ENCODE peak calls at places on chromosomes 2 and 18, in four cellular contexts. H is A549, T is HepG2, I is WTC11. W is an unnamed sample.

GRCh38 chr2:166959556-166959955 is 71.3 kb downstream of the XIRP2 start:
- DNase-seq in H (no peak), I (no peak), T (no peak), W (no peak)

GRCh38 chr2:160266078-160266551 is 66.0 kb upstream of the ITGB6 start:
- DNase-seq in T (no peak), I (no peak), H (no peak), W (no peak)

GRCh38 chr2:152466925-152467676 is 132.1 kb downstream of the FMNL2 start:
- DNase-seq in I (no peak), T (no peak), H (no peak), W (no peak)

GRCh38 chr2:101277111-101277510 is 24.4 kb downstream of the CNOT11 start:
- DNase-seq in I (no peak), H (peak; percentile 15), T (no peak), W (no peak)

GRCh38 chr2:122326448-122326847 is 571.0 kb downstream of the TSN start:
- DNase-seq in H (no peak), I (no peak), T (no peak), W (no peak)

GRCh38 chr2:170817999-170818293 is 1.3 kb downstream of the GAD1 start:
- DNase-seq in I (peak; percentile 63), T (no peak), H (no peak), W (no peak)

GRCh38 chr2:221289389-221289788 is 282.7 kb downstream of the EPHA4 start:
- DNase-seq in H (no peak), I (no peak), T (no peak), W (no peak)

GRCh38 chr18:78622251-78622953 is 357.2 kb upstream of the SALL3 start:
- DNase-seq in T (no peak), I (no peak), H (no peak), W (no peak)

GRCh38 chr2:16330571-16331351 is 334.9 kb downstream of the CYRIA start:
- DNase-seq in I (peak; percentile 49), H (no peak), T (peak; percentile 84), W (no peak)

GRCh38 chr2:3223080-3223923 is 154.3 kb downstream of the EIPR1 start:
- DNase-seq in I (no peak), T (no peak), H (no peak), W (no peak)

GRCh38 chr2:116669782-116670181 is 1144.7 kb upstream of the DDX18 start:
- DNase-seq in H (no peak), T (no peak), I (no peak), W (no peak)

GRCh38 chr2:195319112-195319460 is 337.9 kb upstream of the SLC39A10 start:
- DNase-seq in I (no peak), H (peak; percentile 12), T (no peak), W (no peak)

GRCh38 chr2:20512061-20512605 is 65.3 kb downstream of the RHOB start:
- DNase-seq in T (no peak), I (no peak), H (no peak), W (no peak)

GRCh38 chr18:78776151-78776550 is 203.5 kb upstream of the SALL3 start:
- DNase-seq in I (no peak), T (no peak), H (no peak), W (no peak)

GRCh38 chr2:98478861-98479770 is 34.5 kb downstream of the INPP4A start:
- DNase-seq in H (no peak), I (no peak), T (no peak), W (no peak)

GRCh38 chr2:132617989-132618388 is 52.0 kb downstream of the LYPD1 start:
- DNase-seq in T (no peak), H (no peak), I (no peak), W (no peak)

GRCh38 chr2:220510668-220511067 is 883.2 kb downstream of the SLC4A3 start:
- DNase-seq in I (no peak), H (no peak), T (no peak), W (no peak)

GRCh38 chr18:58753976-58754375 is 82.7 kb downstream of the MALT1 start:
- DNase-seq in T (no peak), H (no peak), I (no peak), W (no peak)

GRCh38 chr2:223797811-223798721 is 39.3 kb downstream of the AP1S3 start:
- DNase-seq in H (peak; percentile 14), I (no peak), T (peak; percentile 59), W (peak; percentile 17)

GRCh38 chr2:15271941-15272340 is 289.2 kb downstream of the NBAS start:
- DNase-seq in H (no peak), I (no peak), T (peak; percentile 11), W (no peak)

GRCh38 chr2:121303531-121304263 is 18.7 kb upstream of the TFCP2L1 start:
- DNase-seq in T (peak; percentile 34), I (no peak), H (no peak), W (no peak)

GRCh38 chr2:11333431-11334183 is 10.8 kb downstream of the ROCK2 start:
- DNase-seq in I (no peak), T (no peak), H (no peak), W (no peak)

GRCh38 chr2:156430978-156431358 is 5.2 kb upstream of the GPD2 start:
- DNase-seq in T (no peak), I (no peak), H (peak; percentile 54), W (peak; percentile 45)

GRCh38 chr2:239053801-239054503 is 206.1 kb downstream of the TWIST2 start:
- DNase-seq in I (no peak), H (no peak), T (no peak), W (no peak)

GRCh38 chr2:11498543-11499034 is 32.6 kb upstream of the E2F6 start:
- DNase-seq in I (no peak), H (no peak), T (peak; percentile 80), W (no peak)

GRCh38 chr2:133342283-133342895 is 225.9 kb downstream of the NCKAP5 start:
- DNase-seq in I (no peak), T (no peak), H (no peak), W (no peak)

GRCh38 chr18:53911200-53911599 is 313.3 kb downstream of the MBD2 start:
- DNase-seq in T (no peak), I (no peak), H (no peak), W (no peak)

GRCh38 chr2:42618116-42618515 is 49.7 kb downstream of the MTA3 start:
- DNase-seq in H (no peak), T (no peak), I (no peak), W (no peak)

GRCh38 chr18:48333563-48333962 is 75.6 kb downstream of the ZBTB7C start:
- DNase-seq in T (no peak), I (peak; percentile 24), H (no peak), W (no peak)

GRCh38 chr2:219636144-219636915 is 8.9 kb downstream of the SLC4A3 start:
- DNase-seq in I (no peak), T (no peak), H (no peak), W (no peak)

GRCh38 chr2:54461251-54461650 is 5.1 kb downstream of the SPTBN1 start:
- DNase-seq in H (no peak), I (no peak), T (no peak), W (no peak)

GRCh38 chr18:28735731-28736130 is 558.8 kb upstream of the CDH2 start:
- DNase-seq in H (no peak), T (no peak), I (no peak), W (no peak)

GRCh38 chr2:237752761-237753165 is 45.8 kb upstream of the RBM44 start:
- DNase-seq in I (no peak), H (no peak), T (no peak), W (no peak)

GRCh38 chr2:72153924-72154323 is 6.3 kb upstream of the CYP26B1 start:
- DNase-seq in H (no peak), T (no peak), I (no peak), W (no peak)

GRCh38 chr18:8253943-8254342 is 355.3 kb upstream of the RAB12 start:
- DNase-seq in I (no peak), T (no peak), H (no peak), W (no peak)

GRCh38 chr18:77129150-77129551 is 3.4 kb downstream of the MBP start:
- DNase-seq in I (no peak), H (no peak), T (no peak), W (no peak)

GRCh38 chr2:26595146-26595545 is 46.0 kb downstream of the CIB4 start:
- DNase-seq in H (no peak), T (no peak), I (peak; percentile 4), W (no peak)

GRCh38 chr2:119489232-119489952 is 34.9 kb downstream of the SCTR start:
- DNase-seq in I (no peak), T (no peak), H (no peak), W (no peak)

GRCh38 chr2:6254446-6254845 is 562.3 kb downstream of the SOX11 start:
- DNase-seq in H (no peak), I (no peak), T (no peak), W (no peak)
- TF ChIP-seq HMGXB4 in H (no peak), I (no peak), T (no peak), W (no peak)

DNA sequence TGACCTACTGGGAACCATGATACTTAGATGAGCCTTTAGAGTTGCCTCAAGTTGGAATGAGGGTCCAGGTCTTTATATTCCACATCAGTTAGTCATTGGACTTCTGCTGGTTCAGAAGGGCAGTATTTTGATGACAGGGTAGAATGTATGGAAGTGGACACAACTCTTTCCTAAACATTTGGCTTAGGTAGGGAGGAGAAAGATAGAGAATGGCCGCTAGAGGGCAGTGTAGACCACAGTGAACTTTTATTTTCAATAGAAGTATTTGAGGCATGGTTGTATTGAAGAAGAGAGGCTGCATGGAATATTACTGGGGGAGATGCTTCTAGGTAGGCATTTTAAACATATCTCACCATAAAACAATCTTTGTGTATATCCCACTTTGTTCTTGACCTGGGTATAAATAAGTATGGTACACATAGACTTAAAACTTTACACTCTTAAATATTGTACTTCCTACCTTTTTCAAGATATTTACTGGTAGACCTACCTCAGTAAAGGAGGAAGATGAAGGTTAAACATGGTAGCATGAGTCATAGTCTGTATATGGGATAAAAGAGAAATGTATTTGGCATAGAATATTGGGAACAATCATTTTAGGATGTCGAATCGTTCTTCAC is 497.6 kb upstream of the FAM98A start:
- DNase-seq in T (peak; percentile 53), H (peak; percentile 19), I (peak; percentile 58), W (peak; percentile 14)
- TF ChIP-seq HMGXB4 in T (no peak), H (no peak), I (no peak), W (no peak)

GRCh38 chr2:135947483-135947882 is 37.9 kb downstream of the DARS1 start:
- DNase-seq in H (no peak), T (no peak), I (no peak), W (no peak)

GRCh38 chr2:135951071-135951583 is 34.3 kb downstream of the DARS1 start:
- DNase-seq in T (no peak), I (no peak), H (no peak), W (no peak)

GRCh38 chr2:135945521-135945920 is 39.9 kb downstream of the DARS1 start:
- DNase-seq in T (no peak), H (no peak), I (no peak), W (no peak)

GRCh38 chr2:135948141-135948540 is 37.3 kb downstream of the DARS1 start:
- DNase-seq in H (no peak), I (no peak), T (no peak), W (no peak)

GRCh38 chr2:135948642-135949355 is 36.6 kb downstream of the DARS1 start:
- DNase-seq in H (peak; percentile 41), I (no peak), T (no peak), W (peak; percentile 23)
- TF ChIP-seq HMGXB4 in H (no peak), I (no peak), T (no peak), W (no peak)

DNA sequence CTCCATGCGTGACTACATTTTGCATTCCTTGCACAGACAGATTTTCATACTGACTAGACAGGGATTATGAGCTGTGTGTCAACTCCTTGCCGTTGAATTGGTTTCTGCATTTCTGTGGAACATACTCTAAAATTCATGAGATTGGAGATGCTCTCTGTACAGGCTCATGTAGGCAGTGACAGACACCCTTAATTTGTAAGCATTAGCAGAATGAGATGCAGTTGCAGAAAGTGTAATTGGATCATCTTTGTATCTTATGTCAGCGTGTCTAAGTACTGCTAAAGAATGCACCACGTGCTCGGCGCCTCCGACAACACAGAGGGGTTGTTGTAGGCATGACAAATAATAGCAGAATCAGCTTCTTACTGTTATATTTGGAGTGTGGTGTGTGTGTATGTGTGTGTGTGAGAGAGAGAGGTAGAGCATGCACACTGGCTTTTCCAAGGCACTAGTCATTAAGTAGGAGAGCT is 212.4 kb downstream of the CMPK2 start:
- DNase-seq in T (no peak), I (no peak), H (no peak), W (no peak)
- TF ChIP-seq HMGXB4 in T (no peak), I (no peak), H (no peak), W (no peak)

W was measured in K562.